ENCODE peak calls at places on chromosome 11, in seven cellular contexts. K is heart left ventricle, I is GM23248, A is small intestine, L is uterus, U is OCI-LY7, E is keratinocyte. V is an unnamed sample.

GRCh38 chr11:118135796-118136165 is 16.8 kb downstream of the SCN4B start:
- DNase-seq in K (no peak), I (no peak), A (no peak), L (no peak), U (no peak), E (no peak), V (no peak)

GRCh38 chr11:93529707-93530467 is 13.3 kb downstream of the SMCO4 start:
- DNase-seq in K (no peak), I (peak; percentile 57), A (no peak), L (no peak), U (no peak), E (no peak), V (no peak)

GRCh38 chr11:26665946-26666345 is 55.9 kb downstream of the SLC5A12 start:
- DNase-seq in K (no peak), I (no peak), A (no peak), L (no peak), U (no peak), E (no peak), V (no peak)

GRCh38 chr11:10076458-10077141 is 217.4 kb downstream of the SBF2 start:
- DNase-seq in K (peak; percentile 42), I (peak; percentile 24), A (peak; percentile 21), L (no peak), U (peak; percentile 65), E (peak; percentile 2), V (no peak)

GRCh38 chr11:59429924-59430516 is 3.8 kb upstream of the OR5A2 start:
- DNase-seq in K (peak; percentile 8), I (peak; percentile 48), A (peak; percentile 59), L (no peak), U (peak; percentile 78), E (peak; percentile 19), V (no peak)

GRCh38 chr11:67321313-67321871 is 18.1 kb downstream of the SSH3 start:
- DNase-seq in K (no peak), I (no peak), A (peak; percentile 27), L (no peak), U (no peak), E (no peak), V (no peak)

GRCh38 chr11:75719639-75720239 is 2.1 kb downstream of the MOGAT2 start:
- DNase-seq in K (no peak), I (no peak), A (peak; percentile 92), L (no peak), U (no peak), E (no peak), V (no peak)

GRCh38 chr11:74169736-74170458 is 905 bp downstream of the C2CD3 start:
- DNase-seq in K (no peak), I (peak; percentile 12), A (peak; percentile 5), L (no peak), U (peak; percentile 30), E (no peak), V (no peak)

GRCh38 chr11:36574486-36574885 is 6.7 kb downstream of the RAG1 start:
- DNase-seq in K (no peak), I (no peak), A (no peak), L (no peak), U (no peak), E (no peak), V (no peak)
- H3K4me1 ChIP-seq in K (no peaks in the 10 kb centered on the region), I (peaks cover 5% of the 10 kb centered on the region), A (no peaks in the 10 kb centered on the region), L (no peaks in the 10 kb centered on the region), U (no peaks in the 10 kb centered on the region), E (no peaks in the 10 kb centered on the region), V (no peaks in the 10 kb centered on the region)

GRCh38 chr11:130675917-130676316 is 227.5 kb downstream of the ADAMTS15 start:
- DNase-seq in K (no peak), I (peak; percentile 39), A (no peak), L (no peak), U (no peak), E (no peak), V (no peak)

GRCh38 chr11:130673698-130674097 is 225.3 kb downstream of the ADAMTS15 start:
- DNase-seq in K (no peak), I (peak; percentile 33), A (no peak), L (no peak), U (no peak), E (no peak), V (no peak)

GRCh38 chr11:130677486-130678153 is 229.2 kb downstream of the ADAMTS15 start:
- DNase-seq in K (peak; percentile 24), I (peak; percentile 88), A (no peak), L (no peak), U (no peak), E (peak; percentile 42), V (no peak)

GRCh38 chr11:130674686-130675085 is 226.2 kb downstream of the ADAMTS15 start:
- DNase-seq in K (no peak), I (peak; percentile 54), A (no peak), L (no peak), U (no peak), E (no peak), V (no peak)

DNA sequence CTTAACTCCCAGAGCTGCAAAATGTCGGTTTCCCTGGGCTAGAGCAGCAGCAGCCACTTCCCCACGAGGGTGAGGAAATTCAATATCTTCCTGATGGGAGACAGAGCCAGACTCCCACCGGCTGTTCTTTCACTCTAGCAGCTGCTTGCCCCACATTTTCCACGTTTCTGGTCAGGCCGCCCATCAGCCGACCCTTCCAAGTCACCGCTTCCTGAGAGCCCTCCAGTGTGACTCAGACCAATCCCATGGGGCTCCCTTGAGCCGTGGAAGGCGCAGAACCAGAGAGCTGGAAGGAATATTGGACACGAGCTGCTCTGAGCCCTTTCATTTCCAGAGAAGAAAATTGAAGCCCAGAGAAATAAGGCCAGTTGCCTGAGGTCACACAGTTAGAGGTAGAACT is 227.0 kb downstream of the ADAMTS15 start:
- DNase-seq in K (peak; percentile 83), I (peak; percentile 91), A (no peak), L (peak; percentile 59), U (no peak), E (no peak), V (peak; percentile 68)
- H3K27ac ChIP-seq in K (peak overlapping the region; percentile 81), I (peak overlapping the region; percentile 55), A (no peak overlapping the region), L (peak overlapping the region; percentile 70), U (no peak overlapping the region), E (no peak overlapping the region), V (peak overlapping the region; percentile 94)

GRCh38 chr11:70473873-70474690 is 75.8 kb downstream of the CTTN start:
- DNase-seq in K (no peak), I (no peak), A (no peak), L (no peak), U (no peak), E (no peak), V (no peak)
- H3K4me1 ChIP-seq in K (no peaks in the 10 kb centered on the region), I (no peaks in the 10 kb centered on the region), A (no peaks in the 10 kb centered on the region), L (no peaks in the 10 kb centered on the region), U (peaks cover 8% of the 10 kb centered on the region), E (no peaks in the 10 kb centered on the region), V (no peaks in the 10 kb centered on the region)

DNA sequence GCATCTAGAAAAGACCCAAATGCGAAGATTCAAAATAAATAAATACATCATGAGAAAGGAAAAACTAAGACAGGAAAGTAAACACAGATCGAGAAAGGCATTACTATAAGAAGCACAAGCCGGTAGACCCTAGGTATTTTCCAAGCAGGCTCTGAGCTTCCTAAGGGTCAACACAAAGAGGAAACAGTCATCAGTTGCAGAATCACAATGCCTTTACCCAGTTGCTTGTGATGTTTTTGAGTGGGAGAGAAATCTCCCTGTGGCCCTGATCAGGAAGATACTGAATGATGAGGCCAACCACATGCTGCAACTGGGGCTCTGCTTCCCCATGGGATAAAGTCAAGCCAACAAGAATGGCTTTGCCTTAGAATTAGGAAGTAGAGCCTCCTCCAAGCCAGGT is 132.5 kb downstream of the MICAL2 start:
- DNase-seq in K (no peak), I (no peak), A (no peak), L (no peak), U (no peak), E (no peak), V (no peak)
- H3K27ac ChIP-seq in K (no peak overlapping the region), I (no peak overlapping the region), A (no peak overlapping the region), L (no peak overlapping the region), U (no peak overlapping the region), E (no peak overlapping the region), V (peak overlapping the region; percentile 94)

DNA sequence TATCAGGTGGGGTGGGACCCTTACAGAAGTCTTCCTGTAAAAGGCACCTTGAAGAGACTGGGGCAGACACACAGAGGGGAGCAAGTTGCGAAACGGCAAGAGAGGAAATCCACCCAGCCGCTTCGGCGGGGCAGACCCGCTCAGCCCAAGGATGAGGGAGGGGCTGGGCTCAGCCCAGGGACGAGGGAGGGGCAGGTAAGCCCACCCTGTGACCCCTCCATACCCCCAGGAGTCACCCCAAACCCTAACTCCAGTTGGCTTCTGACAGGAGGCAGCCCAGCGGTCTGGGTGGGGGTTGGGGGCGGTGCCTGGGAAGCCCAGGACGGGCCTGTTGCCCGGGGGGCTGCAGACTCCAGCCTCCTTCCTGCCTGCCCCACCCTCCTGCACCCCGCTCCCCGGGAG is 971 bp downstream of the OSBPL5 start:
- DNase-seq in K (peak; percentile 32), I (peak; percentile 38), A (no peak), L (no peak), U (no peak), E (no peak), V (peak; percentile 8)
- H3K4me1 ChIP-seq in K (peaks cover 60% of the 10 kb centered on the region), I (peaks cover 32% of the 10 kb centered on the region), A (peaks cover 3% of the 10 kb centered on the region), L (no peaks in the 10 kb centered on the region), U (no peaks in the 10 kb centered on the region), E (peaks cover 27% of the 10 kb centered on the region), V (peaks cover 46% of the 10 kb centered on the region)

GRCh38 chr11:45777127-45777969 is 27.6 kb upstream of the SLC35C1 start:
- DNase-seq in K (no peak), I (peak; percentile 55), A (no peak), L (no peak), U (no peak), E (no peak), V (no peak)
- H3K27ac ChIP-seq in K (no peak overlapping the region), I (no peak overlapping the region), A (no peak overlapping the region), L (no peak overlapping the region), U (no peak overlapping the region), E (no peak overlapping the region), V (no peak overlapping the region)